ENCODE peak calls at places on chromosomes 6 and 20, in ten cellular contexts. V is NB4; W is CD8-positive, alpha-beta T cell; U is dorsolateral prefrontal cortex; C is fibroblast of villous mesenchyme; Q is ovary; S is AG09309; D is A549; N is psoas muscle; H is heart left ventricle. R is an unnamed sample.
A peak's percentile ranks its signal among the peaks of the same experiment; 100 is the strongest.

GRCh38 chr6:86526238-86526637 is 411.1 kb upstream of the HTR1E start:
- DNase-seq in N (no peak), W (no peak), D (no peak), Q (no peak), V (peak; percentile 20), U (no peak), C (no peak), H (no peak), S (no peak), R (no peak)

GRCh38 chr6:151676460-151676807 is 131.0 kb upstream of the ESR1 start:
- DNase-seq in C (no peak), S (no peak), H (no peak), N (no peak), U (no peak), V (no peak), Q (no peak), D (no peak), W (no peak), R (no peak)

GRCh38 chr6:37242429-37243052 is 15.0 kb upstream of the TBC1D22B start:
- DNase-seq in V (no peak), N (peak; percentile 32), C (peak; percentile 99), H (peak; percentile 36), Q (no peak), W (no peak), D (peak; percentile 52), S (peak; percentile 96), U (no peak), R (no peak)

GRCh38 chr6:11111769-11112437 is 378 bp upstream of the ERVFRD-1 start:
- DNase-seq in Q (no peak), W (no peak), V (peak; percentile 82), H (no peak), C (peak; percentile 57), S (no peak), N (no peak), U (no peak), D (no peak), R (no peak)

GRCh38 chr6:2630362-2630761 is 120.4 kb downstream of the MYLK4 start:
- DNase-seq in H (peak; percentile 28), Q (no peak), U (no peak), C (peak; percentile 94), D (peak; percentile 64), N (no peak), W (no peak), V (peak; percentile 38), S (peak; percentile 85), R (no peak)

GRCh38 chr6:9986273-9986672 is 428.6 kb downstream of the TFAP2A start:
- DNase-seq in H (no peak), D (no peak), Q (no peak), W (no peak), N (no peak), U (no peak), V (no peak), S (no peak), C (no peak), R (no peak)

GRCh38 chr6:142696689-142697088 is 248.3 kb downstream of the HIVEP2 start:
- DNase-seq in D (no peak), U (no peak), N (peak; percentile 29), V (no peak), W (no peak), S (no peak), H (no peak), C (no peak), Q (peak; percentile 42), R (no peak)

GRCh38 chr6:168009331-168009730 is 11.9 kb downstream of the KIF25 start:
- DNase-seq in V (no peak), U (no peak), Q (no peak), S (no peak), N (no peak), D (no peak), C (peak; percentile 33), W (no peak), H (no peak), R (no peak)

GRCh38 chr6:37990762-37991525 is 171.4 kb downstream of the ZFAND3 start:
- DNase-seq in N (no peak), C (peak; percentile 82), H (peak; percentile 16), S (peak; percentile 34), D (peak; percentile 16), V (no peak), Q (no peak), W (no peak), U (no peak), R (no peak)

GRCh38 chr20:47809161-47809560 is 23.9 kb upstream of the SULF2 start:
- DNase-seq in H (no peak), W (no peak), C (peak; percentile 44), Q (no peak), D (no peak), N (no peak), S (no peak), V (no peak), U (no peak), R (no peak)

GRCh38 chr6:33073431-33073871 is at the start of gene HLA-DPA1:
- DNase-seq in D (peak; percentile 8), V (peak; percentile 32), H (peak; percentile 72), S (no peak), N (no peak), C (peak; percentile 23), U (no peak), Q (no peak), W (no peak), R (peak; percentile 86)

GRCh38 chr20:58408603-58409246 is 19.7 kb downstream of the VAPB start:
- DNase-seq in U (no peak), N (no peak), S (no peak), V (no peak), C (no peak), Q (no peak), H (no peak), W (no peak), D (no peak), R (peak; percentile 33)

GRCh38 chr6:145490068-145490467 is 245.3 kb downstream of the EPM2A start:
- DNase-seq in V (no peak), N (no peak), Q (no peak), C (no peak), D (no peak), H (no peak), W (no peak), U (no peak), S (no peak), R (no peak)

GRCh38 chr6:145486306-145486705 is 249.0 kb downstream of the EPM2A start:
- DNase-seq in W (no peak), C (no peak), S (no peak), U (no peak), N (no peak), D (no peak), Q (no peak), H (no peak), V (no peak), R (no peak)

GRCh38 chr6:145497006-145497405 is 238.3 kb downstream of the EPM2A start:
- DNase-seq in N (no peak), S (no peak), W (no peak), D (no peak), H (no peak), V (no peak), Q (no peak), U (no peak), C (no peak), R (no peak)

DNA sequence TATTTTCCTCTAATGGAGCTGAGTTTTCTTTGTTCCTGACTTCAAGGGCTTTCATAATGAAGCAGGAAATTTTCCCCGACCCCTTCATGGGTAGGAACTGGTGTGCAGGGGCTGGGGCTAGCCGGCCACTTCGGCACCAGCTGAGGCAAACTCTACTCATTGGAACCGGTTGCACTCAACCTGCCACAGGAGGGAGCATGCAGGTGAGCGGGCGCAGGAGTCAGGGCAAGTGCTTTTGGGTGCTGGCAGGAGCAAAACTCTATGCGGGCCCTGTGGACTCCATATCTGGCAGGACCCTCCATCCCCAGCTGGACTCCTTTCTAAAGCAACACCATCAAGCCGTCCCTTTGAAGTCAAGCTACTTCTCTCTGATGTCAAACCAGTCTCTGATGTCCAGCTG is 244.2 kb downstream of the EPM2A start:
- DNase-seq in W (peak; percentile 10), S (no peak), Q (no peak), D (no peak), N (no peak), C (no peak), V (no peak), U (no peak), H (no peak), R (no peak)
- TF ChIP-seq CTCF in W (no peak), S (no peak), Q (no peak), D (no peak), N (no peak), C (no peak), V (no peak), U (no peak), H (no peak), R (no peak)

DNA sequence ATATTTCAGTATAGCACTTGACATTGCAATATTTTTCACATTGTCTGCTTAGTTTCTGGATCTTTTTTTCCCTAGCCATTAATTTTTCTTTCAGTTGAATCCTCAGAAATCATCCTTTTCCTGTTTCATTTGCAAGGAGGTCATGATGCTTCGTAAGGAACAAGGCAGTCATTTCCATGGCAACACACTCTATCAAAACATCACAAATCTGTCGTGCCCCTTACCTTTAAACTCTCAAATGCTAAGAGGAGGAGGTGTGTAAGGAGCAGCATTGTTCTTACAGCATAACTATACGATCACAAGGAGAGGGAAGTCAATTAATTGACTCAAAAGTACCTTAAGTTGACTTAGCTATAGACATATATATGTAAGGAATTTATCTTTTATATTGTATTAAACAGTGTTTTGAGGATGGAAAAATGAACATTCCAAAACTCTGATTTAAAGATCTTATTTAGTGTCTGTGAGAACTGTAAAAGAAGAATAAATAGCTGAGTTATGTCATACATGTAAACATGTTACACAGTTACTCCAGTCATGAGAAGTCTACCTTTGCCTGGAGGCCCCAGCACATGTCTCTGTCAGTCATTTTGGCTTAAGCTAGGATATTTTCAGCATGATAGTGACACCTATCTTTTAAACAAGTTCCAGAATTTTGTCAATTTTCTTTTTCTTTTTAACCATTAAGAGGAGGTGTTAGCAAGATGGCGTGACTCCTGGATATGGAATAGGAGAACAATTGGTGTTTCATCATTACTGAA is 41.6 kb downstream of the CDKAL1 start:
- DNase-seq in Q (no peak), D (no peak), U (no peak), H (no peak), S (no peak), W (no peak), C (no peak), N (no peak), V (no peak), R (no peak)
- TF ChIP-seq CTCF in Q (no peak), D (no peak), U (no peak), H (no peak), S (no peak), W (no peak), C (no peak), N (no peak), V (no peak), R (no peak)

DNA sequence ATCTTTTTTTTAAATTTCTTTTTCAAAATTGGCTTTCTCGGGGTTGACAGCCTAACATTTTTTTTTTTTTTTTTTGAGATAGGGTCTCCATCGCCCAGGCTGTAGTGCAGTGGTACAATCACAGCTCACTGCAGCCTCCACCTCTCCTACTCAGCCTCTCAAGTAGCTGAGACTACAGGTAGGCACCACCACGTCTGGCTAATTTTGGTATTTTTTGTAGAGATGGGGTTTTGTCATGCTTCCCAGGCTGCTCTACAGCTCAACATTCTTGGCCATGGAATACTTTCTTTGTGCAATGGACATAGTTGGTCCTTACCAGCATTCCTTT is 6.4 kb upstream of the CTNNBL1 start:
- DNase-seq in C (no peak), N (no peak), D (no peak), S (no peak), W (no peak), Q (no peak), U (no peak), H (no peak), V (no peak), R (no peak)
- TF ChIP-seq CTCF in C (no peak), N (no peak), D (no peak), S (no peak), W (no peak), Q (no peak), U (no peak), H (no peak), V (no peak), R (no peak)

GRCh38 chr20:63955281-63955845 is 853 bp downstream of the UCKL1 start:
- DNase-seq in S (no peak), N (peak; percentile 50), U (no peak), H (peak; percentile 58), V (peak; percentile 83), C (peak; percentile 37), D (no peak), W (peak; percentile 48), Q (peak; percentile 68), R (peak; percentile 68)
- TF ChIP-seq CTCF in S (peak; percentile 17), N (peak; percentile 31), U (peak; percentile 54), H (peak; percentile 64), V (peak; percentile 47), C (peak; percentile 35), D (peak; percentile 52), W (peak; percentile 27), Q (no peak), R (peak; percentile 68)